ENCODE peak calls at places on chromosomes 3 and 15, in six cellular contexts. M is fibroblast of lung; J is CD4-positive, alpha-beta memory T cell; G is ovary; A is SJCRH30; P is heart right ventricle. U is an unnamed sample. For H3K4me1 and H3K27me3, the result is how much of the 10 kb centered on the place peaks cover.

GRCh38 chr15:82968066-82968465 is 15.5 kb upstream of the HOMER2 start:
- DNase-seq in M (peak), J (no peak), G (no peak), A (no peak), P (no peak), U (no peak)

GRCh38 chr3:182182531-182182968 is 470.8 kb downstream of the SOX2 start:
- DNase-seq in M (no peak), J (no peak), G (no peak), A (peak), P (no peak), U (no peak)

GRCh38 chr15:28265334-28266019 is 56.5 kb downstream of the HERC2 start:
- DNase-seq in M (no peak), J (no peak), G (no peak), A (no peak), P (no peak), U (no peak)

GRCh38 chr3:145489011-145489410 is 672.0 kb downstream of the PLOD2 start:
- DNase-seq in M (no peak), J (no peak), G (no peak), A (no peak), P (no peak), U (no peak)

GRCh38 chr3:42159147-42159546 is 68.0 kb downstream of the TRAK1 start:
- DNase-seq in M (no peak), J (no peak), G (no peak), A (no peak), P (no peak), U (no peak)

GRCh38 chr15:47806008-47806407 is 88.7 kb downstream of the SEMA6D start:
- DNase-seq in M (no peak), J (no peak), G (no peak), A (no peak), P (no peak), U (no peak)

GRCh38 chr3:18124501-18124900 is 300.6 kb downstream of the SATB1 start:
- DNase-seq in M (peak), J (no peak), G (no peak), A (peak), P (no peak), U (no peak)

GRCh38 chr3:17581421-17582080 is 160.9 kb downstream of the TBC1D5 start:
- DNase-seq in M (no peak), J (no peak), G (no peak), A (no peak), P (no peak), U (no peak)

GRCh38 chr3:197749601-197750395 is at the start of gene FYTTD1:
- DNase-seq in M (peak), J (peak), G (peak), A (peak), P (peak), U (peak)

GRCh38 chr3:11847035-11847394 is 330 bp upstream of the TAMM41 start:
- DNase-seq in M (no peak), J (no peak), G (no peak), A (no peak), P (no peak), U (no peak)

GRCh38 chr3:193194417-193194816 is 46.6 kb upstream of the PLAAT1 start:
- DNase-seq in M (no peak), J (no peak), G (no peak), A (no peak), P (no peak), U (no peak)

GRCh38 chr3:184381261-184382224 is 1.7 kb downstream of the CHRD start:
- DNase-seq in M (no peak), J (no peak), G (no peak), A (no peak), P (no peak), U (no peak)

GRCh38 chr3:121545564-121546455 is at the start of gene POLQ:
- DNase-seq in M (peak), J (peak), G (peak), A (peak), P (peak), U (peak)

GRCh38 chr3:37477713-37478487 is 303.5 kb upstream of the LRRFIP2 start:
- DNase-seq in M (no peak), J (no peak), G (no peak), A (no peak), P (no peak), U (no peak)

GRCh38 chr3:187925326-187925725 is 180.1 kb upstream of the BCL6 start:
- DNase-seq in M (no peak), J (no peak), G (no peak), A (no peak), P (no peak), U (no peak)

GRCh38 chr3:3170998-3171397 is 8.5 kb downstream of the CRBN start:
- DNase-seq in M (peak), J (peak), G (no peak), A (peak), P (no peak), U (no peak)

GRCh38 chr3:100270218-100270588 is 9.4 kb downstream of the TBC1D23 start:
- DNase-seq in M (no peak), J (no peak), G (no peak), A (no peak), P (no peak), U (no peak)

GRCh38 chr3:62169871-62170660 is 203.3 kb downstream of the FEZF2 start:
- DNase-seq in M (no peak), J (no peak), G (no peak), A (no peak), P (no peak), U (no peak)

GRCh38 chr15:59539799-59540198 is 71.8 kb upstream of the GCNT3 start:
- DNase-seq in M (peak), J (no peak), G (no peak), A (no peak), P (no peak), U (no peak)

GRCh38 chr3:57029924-57030323 is 30.5 kb upstream of the SPATA12 start:
- DNase-seq in M (no peak), J (no peak), G (no peak), A (peak), P (no peak), U (no peak)

GRCh38 chr15:80915462-80915861 is 74.2 kb downstream of the MESD start:
- DNase-seq in M (no peak), J (no peak), G (no peak), A (no peak), P (no peak), U (no peak)

GRCh38 chr3:174769171-174769570 is 90.0 kb upstream of the NAALADL2 start:
- DNase-seq in M (no peak), J (no peak), G (no peak), A (no peak), P (no peak), U (no peak)

GRCh38 chr3:22129101-22129500 is 378.1 kb upstream of the ZNF385D start:
- DNase-seq in M (no peak), J (no peak), G (no peak), A (no peak), P (no peak), U (no peak)

GRCh38 chr3:129654126-129654525 is 47.6 kb upstream of the PLXND1 start:
- DNase-seq in M (peak), J (no peak), G (no peak), A (no peak), P (no peak), U (no peak)

GRCh38 chr3:61378321-61378720 is 127.1 kb upstream of the FHIT start:
- DNase-seq in M (peak), J (no peak), G (no peak), A (peak), P (no peak), U (no peak)

GRCh38 chr15:78347586-78348543 is 7.7 kb downstream of the CRABP1 start:
- DNase-seq in M (no peak), J (no peak), G (no peak), A (no peak), P (no peak), U (no peak)

GRCh38 chr15:95497681-95498080 is 832.8 kb upstream of the NR2F2 start:
- DNase-seq in M (no peak), J (no peak), G (no peak), A (no peak), P (no peak), U (no peak)

GRCh38 chr15:93897377-93897776 is 334.0 kb upstream of the MCTP2 start:
- DNase-seq in M (no peak), J (no peak), G (no peak), A (no peak), P (no peak), U (no peak)

GRCh38 chr3:47036145-47036544 is 56.7 kb downstream of the NBEAL2 start:
- DNase-seq in M (no peak), J (no peak), G (no peak), A (no peak), P (no peak), U (no peak)

GRCh38 chr15:95839367-95839782 is 491.1 kb upstream of the NR2F2 start:
- DNase-seq in M (no peak), J (peak), G (no peak), A (no peak), P (no peak), U (peak)

GRCh38 chr15:87287156-87287555 is 969.4 kb downstream of the NTRK3 start:
- DNase-seq in M (peak), J (no peak), G (no peak), A (peak), P (no peak), U (no peak)

GRCh38 chr3:16181361-16181760 is 6.9 kb downstream of the GALNT15 start:
- DNase-seq in M (peak), J (no peak), G (peak), A (no peak), P (no peak), U (no peak)
- H3K4me1 ChIP-seq in M (under half), J (under half), G (under half), A (under half), P (under half), U (under half)

DNA sequence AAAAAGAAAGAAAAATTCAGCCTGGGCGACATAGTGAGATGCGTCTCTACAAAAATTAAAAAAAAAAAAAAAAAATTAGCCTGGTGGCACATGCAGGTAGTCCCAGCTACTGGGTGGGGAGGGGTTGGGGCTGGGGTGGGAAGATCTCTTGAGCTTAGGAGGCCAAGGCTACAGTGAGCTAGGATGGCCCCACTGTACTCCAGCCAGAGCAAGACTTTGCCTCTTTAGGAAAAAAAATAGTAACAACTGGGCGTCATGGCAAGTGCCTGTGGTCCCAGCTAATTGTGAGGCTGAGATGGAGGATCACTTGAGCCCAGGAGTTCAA is 23.9 kb upstream of the PPP4R2 start:
- DNase-seq in M (no peak), J (no peak), G (no peak), A (no peak), P (no peak), U (no peak)
- H3K27ac ChIP-seq in M (no peak), J (no peak), G (no peak), A (no peak), P (no peak), U (no peak)

DNA sequence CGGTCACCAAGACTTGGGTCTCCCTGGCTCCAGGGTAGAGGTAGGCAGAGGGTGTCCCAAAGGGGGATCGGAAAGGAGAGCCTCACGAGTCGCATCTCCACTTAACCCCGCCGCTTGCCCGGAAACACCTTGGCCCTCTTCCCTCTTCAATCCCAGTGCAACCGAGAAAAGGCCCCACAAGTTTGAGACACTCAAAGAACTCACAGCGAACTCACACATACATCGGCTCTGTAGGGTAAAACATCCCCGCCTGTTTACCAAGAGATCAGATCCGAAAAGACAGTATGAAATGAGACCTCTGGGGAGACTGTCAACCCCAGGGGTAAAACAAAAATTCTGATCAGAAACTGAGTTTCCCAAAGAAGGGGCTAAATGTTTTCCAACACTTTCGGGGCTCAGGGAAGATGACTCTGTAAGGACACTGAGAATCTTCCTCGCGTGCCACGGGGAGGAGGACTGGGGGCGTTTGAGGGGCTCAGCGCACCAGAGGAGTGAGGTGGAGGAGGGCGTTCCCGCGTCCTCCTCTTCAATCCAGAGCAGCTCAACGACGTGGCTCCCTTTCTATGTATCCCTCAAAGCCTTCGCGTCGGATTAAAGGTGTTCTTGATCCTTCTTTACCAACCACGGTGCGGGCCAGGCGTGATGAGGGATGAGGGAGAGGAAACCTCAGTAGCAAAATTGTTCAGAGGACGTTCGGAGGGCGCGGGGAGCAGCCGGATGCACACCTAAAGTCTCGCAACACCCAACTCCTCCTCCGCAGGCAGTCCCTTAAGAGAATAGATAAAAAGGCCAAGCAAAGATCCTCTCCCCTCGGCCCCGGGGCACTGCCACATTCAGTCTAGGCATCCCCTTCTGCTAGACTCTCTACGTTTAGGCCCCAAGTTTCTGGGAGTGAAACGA is 3.7 kb downstream of the WNT5A start:
- DNase-seq in M (peak), J (no peak), G (peak), A (no peak), P (no peak), U (no peak)
- H3K27me3 ChIP-seq in M (under half), J (under half), G (under half), A (under half), P (half or more), U (under half)

DNA sequence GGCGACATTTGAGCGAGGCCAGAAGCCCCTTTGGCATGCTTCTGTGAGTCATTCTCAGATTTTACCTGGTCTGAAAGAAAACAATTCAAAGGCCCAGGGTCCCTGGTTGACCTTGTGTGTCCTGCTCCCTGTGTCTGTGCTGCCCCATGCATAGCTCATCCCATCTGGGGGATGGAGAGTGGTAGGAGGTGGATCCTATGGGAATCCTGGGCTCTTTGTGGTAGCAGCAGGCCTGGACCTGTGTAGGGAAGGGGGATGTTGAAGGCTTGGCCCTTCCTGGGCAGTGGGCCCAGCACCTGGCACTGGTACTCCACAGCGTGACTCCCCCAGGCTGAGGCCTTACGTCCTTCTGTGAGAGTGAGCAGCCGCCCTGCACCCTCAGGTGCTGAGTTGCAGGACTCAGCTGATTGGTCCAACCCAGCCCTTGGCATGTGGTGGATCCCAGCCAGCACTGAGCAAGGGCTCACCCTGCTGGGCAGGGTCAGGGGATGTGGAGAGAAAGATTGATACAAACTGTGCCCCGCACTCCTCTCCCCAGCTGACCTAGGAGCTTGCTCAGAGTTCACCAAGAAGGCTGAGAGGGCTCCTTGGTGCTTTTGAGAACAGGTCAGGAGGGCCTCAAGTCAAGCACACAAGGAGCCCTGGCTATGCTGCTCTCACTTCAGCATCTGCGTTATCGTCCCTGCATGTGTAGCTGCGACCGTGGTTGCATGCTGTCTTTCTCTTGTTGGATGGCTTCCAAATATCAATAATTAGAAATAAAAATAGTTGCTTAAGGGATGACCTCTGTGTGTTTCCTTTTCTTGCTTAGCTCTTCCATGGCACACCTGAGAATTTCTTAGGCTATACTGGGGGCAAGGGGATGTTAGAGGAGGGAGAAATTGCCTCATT is 21.4 kb upstream of the JMJD7 start:
- DNase-seq in M (no peak), J (no peak), G (no peak), A (peak), P (peak), U (no peak)
- H3K4me1 ChIP-seq in M (under half), J (under half), G (under half), A (under half), P (under half), U (under half)

DNA sequence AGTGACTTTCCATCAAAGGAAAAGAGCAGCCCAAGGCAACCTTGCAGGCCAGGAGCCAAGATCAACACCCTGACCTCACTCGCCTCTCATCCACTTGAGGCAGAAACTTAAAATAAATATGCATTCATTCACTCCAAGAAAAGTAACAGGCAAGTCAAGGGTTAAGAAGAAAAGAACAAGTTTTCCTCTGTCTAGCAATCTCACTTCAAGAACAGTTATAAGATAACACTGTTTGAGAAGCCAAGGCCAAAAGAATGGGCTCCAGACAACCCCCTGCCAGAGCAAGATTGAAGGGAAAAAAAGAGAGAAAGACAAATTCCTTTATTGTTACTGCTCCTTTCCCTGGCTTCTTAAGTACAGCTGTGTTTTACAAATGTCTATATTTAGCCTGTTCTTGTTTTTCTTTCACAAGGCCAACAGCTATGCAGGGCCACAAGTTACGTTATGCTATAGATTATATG is 15.7 kb upstream of the SSUH2 start:
- DNase-seq in M (peak), J (no peak), G (no peak), A (no peak), P (no peak), U (no peak)
- H3K27ac ChIP-seq in M (no peak), J (no peak), G (peak), A (no peak), P (peak), U (no peak)

DNA sequence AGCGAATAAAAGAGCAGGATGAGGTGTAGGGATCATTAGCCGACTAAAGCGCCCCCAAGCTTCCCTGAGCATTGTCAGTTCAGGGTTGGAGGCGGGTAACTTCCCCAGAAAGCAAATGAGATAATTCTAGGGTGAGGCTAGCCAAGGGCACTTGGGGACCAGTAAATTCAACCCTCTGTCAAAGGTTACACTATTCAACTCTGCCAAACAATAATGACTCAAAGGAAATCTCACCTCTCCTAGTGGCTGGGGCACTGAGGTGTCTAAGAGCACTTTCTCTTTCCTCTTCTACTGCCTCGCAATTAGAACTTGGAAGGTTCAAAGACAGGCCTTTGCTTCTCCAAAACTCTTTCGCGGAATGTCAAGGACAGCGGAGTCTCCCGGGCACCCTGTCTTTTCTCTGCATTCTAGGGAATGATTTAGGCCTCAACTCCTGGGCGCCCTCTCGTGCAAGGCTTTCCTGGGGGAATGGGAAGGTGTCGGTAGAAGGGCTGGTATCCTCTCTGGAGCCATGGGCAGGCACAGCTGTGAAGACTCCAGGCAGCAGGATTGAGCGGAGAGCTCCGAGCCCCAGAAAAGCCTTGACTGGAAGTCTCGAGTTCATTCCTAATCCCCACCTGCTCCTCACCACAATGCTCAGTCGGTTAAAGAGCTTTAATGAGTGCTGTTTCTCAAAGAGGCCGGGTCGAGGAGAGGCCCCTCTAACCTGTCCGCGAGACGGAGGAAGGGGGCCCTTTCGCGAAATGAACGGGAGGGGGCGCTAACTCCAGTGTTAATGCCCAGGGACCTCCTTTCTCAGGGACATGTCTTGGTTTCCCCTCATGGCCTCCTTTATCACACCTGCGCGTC is 21.9 kb downstream of the ZIC4 start:
- DNase-seq in M (no peak), J (no peak), G (no peak), A (no peak), P (no peak), U (no peak)
- H3K27me3 ChIP-seq in M (half or more), J (under half), G (under half), A (under half), P (half or more), U (half or more)

DNA sequence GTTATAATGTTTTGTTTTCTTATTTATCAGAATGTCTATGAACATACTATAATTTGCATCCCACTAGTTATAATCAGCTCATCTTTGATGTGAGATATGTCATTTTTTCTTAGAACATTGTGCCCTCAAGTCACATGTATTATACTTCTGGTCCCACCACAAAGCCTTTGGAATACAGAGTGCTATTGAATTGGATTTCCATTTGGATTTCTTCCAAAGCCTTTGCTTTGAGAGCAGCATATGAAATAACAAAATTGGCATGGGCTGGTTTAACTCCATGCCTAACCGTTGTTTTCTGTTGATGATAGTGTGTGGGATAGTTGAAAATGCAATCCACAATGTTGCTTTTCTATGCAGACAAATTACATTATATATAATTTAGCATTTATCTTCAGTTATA is 284.5 kb upstream of the PLSCR5 start:
- DNase-seq in M (no peak), J (no peak), G (no peak), A (peak), P (no peak), U (no peak)
- H3K4me1 ChIP-seq in M (under half), J (under half), G (under half), A (under half), P (under half), U (under half)